ENCODE peak calls at places on chromosomes 11 and 22, in four cellular contexts. D is K562, X is HepG2, P is SK-N-SH. W is an unnamed sample.

GRCh38 chr22:45805413-45805812 is 133.8 kb downstream of the ATXN10 start:
- DNase-seq in D (no peak), X (no peak), P (no peak), W (no peak)

GRCh38 chr11:73866586-73866996 is 10.1 kb downstream of the COA4 start:
- DNase-seq in D (no peak), X (peak), P (peak), W (no peak)

GRCh38 chr11:73141031-73141308 is 1.1 kb downstream of the FCHSD2 start:
- DNase-seq in D (peak), X (no peak), P (peak), W (no peak)

GRCh38 chr11:15830730-15831443 is 525.5 kb downstream of the SOX6 start:
- DNase-seq in D (no peak), X (no peak), P (no peak), W (no peak)

GRCh38 chr22:44146088-44146861 is 34.5 kb upstream of the PARVG start:
- DNase-seq in D (no peak), X (no peak), P (no peak), W (no peak)

GRCh38 chr11:69463181-69463891 is 18.1 kb upstream of the LINC01488 start:
- DNase-seq in D (no peak), X (peak), P (peak), W (no peak)

GRCh38 chr11:88414385-88414861 is 76.9 kb upstream of the CTSC start:
- DNase-seq in D (no peak), X (no peak), P (peak), W (no peak)

GRCh38 chr11:589798-590197 is 13.5 kb downstream of the PHRF1 start:
- DNase-seq in D (no peak), X (no peak), P (no peak), W (no peak)

GRCh38 chr11:67371549-67372231 is 1.7 kb downstream of the CLCF1 start:
- DNase-seq in D (peak), X (peak), P (peak), W (no peak)

GRCh38 chr11:78050964-78051831 is 12.5 kb upstream of the THRSP start:
- DNase-seq in D (peak), X (peak), P (no peak), W (no peak)

GRCh38 chr11:60913793-60914619 is at the start of gene TMEM109:
- DNase-seq in D (peak), X (peak), P (peak), W (peak)

GRCh38 chr11:46237248-46238077 is 40.0 kb upstream of the CREB3L1 start:
- DNase-seq in D (peak), X (no peak), P (peak), W (no peak)

GRCh38 chr11:57812634-57813033 is 51.0 kb downstream of the CTNND1 start:
- DNase-seq in D (no peak), X (no peak), P (no peak), W (no peak)

GRCh38 chr22:36406721-36407120 is 19.0 kb upstream of the MYH9 start:
- DNase-seq in D (no peak), X (no peak), P (no peak), W (no peak)

GRCh38 chr11:44622190-44622650 is 56.8 kb downstream of the CD82 start:
- DNase-seq in D (no peak), X (no peak), P (no peak), W (no peak)

GRCh38 chr11:73152861-73153483 is 10.9 kb upstream of the FCHSD2 start:
- DNase-seq in D (no peak), X (no peak), P (no peak), W (peak)

GRCh38 chr11:123300874-123301695 is 106.0 kb upstream of the CLMP start:
- DNase-seq in D (no peak), X (no peak), P (no peak), W (peak)

GRCh38 chr11:3201112-3201581 is 17.5 kb downstream of the MRGPRG start:
- DNase-seq in D (no peak), X (no peak), P (peak), W (no peak)

GRCh38 chr11:133955091-133955846 is 1.5 kb downstream of the IGSF9B start:
- DNase-seq in D (no peak), X (no peak), P (peak), W (no peak)

GRCh38 chr11:46293616-46294015 is 16.2 kb downstream of the CREB3L1 start:
- DNase-seq in D (no peak), X (no peak), P (no peak), W (no peak)

GRCh38 chr11:74460065-74460464 is 7.3 kb downstream of the KCNE3 start:
- DNase-seq in D (peak), X (no peak), P (no peak), W (no peak)

GRCh38 chr22:37043828-37044538 is 7.6 kb upstream of the KCTD17 start:
- DNase-seq in D (peak), X (peak), P (peak), W (no peak)

GRCh38 chr22:48161354-48161753 is 1398.9 kb downstream of the TBC1D22A start:
- DNase-seq in D (no peak), X (no peak), P (no peak), W (no peak)

GRCh38 chr11:129723146-129723963 is 92.3 kb upstream of the TMEM45B start:
- DNase-seq in D (no peak), X (no peak), P (no peak), W (no peak)

GRCh38 chr11:15139958-15140659 is 25.4 kb downstream of the INSC start:
- DNase-seq in D (no peak), X (no peak), P (no peak), W (no peak)

GRCh38 chr11:12761029-12761428 is 86.8 kb downstream of the TEAD1 start:
- DNase-seq in D (no peak), X (no peak), P (no peak), W (no peak)
- TF ChIP-seq TAF1 in D (no peak), X (no peak), P (no peak), W (no peak)

DNA sequence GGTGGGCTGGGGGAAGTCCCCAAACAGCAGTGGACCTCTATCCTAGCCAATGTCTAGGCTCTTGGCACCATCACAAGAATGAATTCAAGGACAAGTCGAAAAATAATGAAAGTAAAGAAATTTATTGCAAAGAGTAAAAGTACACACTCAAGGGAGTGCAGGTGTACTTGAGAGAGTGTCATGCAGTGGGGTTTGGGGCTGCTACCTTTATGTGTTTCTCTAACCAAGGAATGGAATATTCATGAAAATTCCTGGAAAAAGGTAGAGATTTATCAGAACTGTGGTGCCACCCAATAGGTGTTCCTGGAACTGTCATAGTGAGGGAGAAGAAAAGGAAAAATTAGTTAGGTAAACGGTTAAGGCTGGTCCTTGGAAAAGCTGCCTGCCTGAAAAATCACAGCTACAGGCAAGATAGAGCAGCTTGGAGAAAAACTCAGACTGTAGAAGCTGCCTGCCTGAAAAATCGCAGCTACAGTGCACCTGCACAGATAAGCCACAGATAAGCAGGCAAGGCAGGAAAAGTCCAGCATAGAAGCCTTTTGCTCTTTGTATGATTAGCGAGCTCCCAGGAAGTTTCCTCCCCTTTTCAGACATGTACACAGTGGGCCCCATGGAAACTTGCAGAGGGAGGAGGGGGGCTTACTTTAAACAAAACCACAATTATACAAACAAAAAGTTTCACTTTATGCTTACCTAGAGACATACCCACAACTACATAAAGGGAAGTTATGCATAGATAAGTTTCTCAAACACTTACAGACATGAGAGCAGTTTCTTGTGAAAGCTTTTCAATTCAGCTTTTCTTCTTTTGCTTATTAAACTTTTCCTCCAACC is 71.4 kb upstream of the B3GNT6 start:
- DNase-seq in D (no peak), X (peak), P (no peak), W (peak)
- TF ChIP-seq FOXM1 in D (no peak), X (no peak), P (no peak), W (no peak)

DNA sequence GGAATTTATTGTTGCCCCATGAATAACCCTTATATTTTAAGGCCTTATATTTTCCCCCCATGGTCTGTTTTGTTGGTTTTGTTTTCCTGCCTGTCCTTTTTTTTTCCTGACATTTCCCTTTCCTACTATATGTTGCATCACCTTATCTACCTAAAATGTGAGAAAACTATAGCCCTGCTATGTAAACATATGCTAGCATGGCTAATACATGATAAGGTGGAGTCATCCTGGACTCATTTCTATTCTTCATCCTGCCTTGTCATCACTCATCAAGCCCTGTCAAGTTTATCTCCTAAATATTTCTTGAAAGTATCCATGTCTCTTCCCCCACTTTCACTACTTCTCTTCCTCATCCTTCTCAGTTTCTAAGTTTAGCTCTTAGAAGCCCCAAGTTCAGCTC is 2168.8 kb upstream of the RAG2 start:
- DNase-seq in D (no peak), X (no peak), P (no peak), W (no peak)
- TF ChIP-seq TAF1 in D (no peak), X (no peak), P (no peak), W (no peak)

DNA sequence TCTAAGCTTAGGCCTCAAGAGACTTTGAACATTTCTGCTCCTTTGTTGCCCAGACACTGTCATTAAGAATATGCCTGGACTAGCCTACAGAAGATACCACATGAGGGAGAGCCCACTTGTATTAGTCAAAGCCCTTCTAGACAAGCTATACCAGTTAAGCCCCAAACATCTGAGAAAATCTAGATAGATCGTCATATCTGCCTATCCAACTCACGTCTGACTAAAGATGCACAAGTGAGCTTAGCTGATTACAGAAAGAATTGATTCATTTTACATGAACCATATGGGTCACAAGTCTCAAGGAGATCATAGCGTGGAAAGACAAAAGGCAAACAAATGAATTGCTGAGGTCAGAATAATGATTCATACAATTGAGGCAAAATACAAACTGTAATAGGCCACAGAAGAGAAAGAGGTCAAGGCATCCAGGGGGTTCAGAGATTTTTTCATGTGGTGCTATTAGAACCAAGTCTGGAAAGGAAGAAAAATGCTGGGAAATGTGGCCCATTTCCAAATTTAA is 1155.5 kb upstream of the TENM4 start:
- DNase-seq in D (no peak), X (no peak), P (no peak), W (no peak)
- TF ChIP-seq FOXM1 in D (no peak), X (no peak), P (no peak), W (no peak)

GRCh38 chr11:47413908-47414684 is 5.7 kb downstream of the SLC39A13 start:
- DNase-seq in D (no peak), X (no peak), P (no peak), W (no peak)
- TF ChIP-seq TAF1 in D (no peak), X (no peak), P (no peak), W (no peak)